ENCODE peak calls at places on chromosomes 3 and 15, in seven cellular contexts. C is G401; F is adipocyte; D is nephron progenitor cell; S is T1000; Z is CD4-positive, CD25-positive, alpha-beta regulatory T cell; U is Karpas-422. O is an unnamed sample.

GRCh38 chr3:115922681-115923347 is 299.5 kb downstream of the GAP43 start:
- DNase-seq in C (peak), F (peak), D (peak), S (no peak), Z (no peak), U (peak), O (peak)

GRCh38 chr3:16441306-16441898 is 72.1 kb downstream of the RFTN1 start:
- DNase-seq in C (no peak), F (peak), D (no peak), S (no peak), Z (no peak), U (peak), O (no peak)

GRCh38 chr15:31223478-31224350 is 102.9 kb upstream of the KLF13 start:
- DNase-seq in C (peak), F (peak), D (no peak), S (no peak), Z (no peak), U (no peak), O (no peak)

GRCh38 chr15:70062321-70062956 is 35.3 kb downstream of the TLE3 start:
- DNase-seq in C (peak), F (peak), D (peak), S (peak), Z (no peak), U (no peak), O (peak)

GRCh38 chr3:129651316-129652202 is 45.1 kb upstream of the PLXND1 start:
- DNase-seq in C (peak), F (peak), D (no peak), S (peak), Z (no peak), U (no peak), O (peak)

GRCh38 chr3:186466391-186466974 is 77.7 kb downstream of the CRYGS start:
- DNase-seq in C (no peak), F (no peak), D (no peak), S (no peak), Z (no peak), U (no peak), O (no peak)

GRCh38 chr15:66718220-66718988 is 16.4 kb downstream of the SMAD6 start:
- DNase-seq in C (no peak), F (no peak), D (no peak), S (no peak), Z (no peak), U (no peak), O (no peak)

GRCh38 chr15:78640840-78641733 is at the start of gene CHRNB4:
- DNase-seq in C (no peak), F (peak), D (peak), S (no peak), Z (no peak), U (no peak), O (no peak)

GRCh38 chr3:39639344-39640236 is 169.8 kb upstream of the MYRIP start:
- DNase-seq in C (no peak), F (peak), D (no peak), S (peak), Z (no peak), U (peak), O (no peak)

GRCh38 chr3:95048564-95048963 is 985.7 kb downstream of the NSUN3 start:
- DNase-seq in C (no peak), F (no peak), D (no peak), S (no peak), Z (no peak), U (no peak), O (no peak)

GRCh38 chr3:45343947-45344346 is 44.4 kb upstream of the LARS2 start:
- DNase-seq in C (no peak), F (no peak), D (no peak), S (no peak), Z (no peak), U (peak), O (no peak)

GRCh38 chr3:13796683-13797460 is 83.0 kb downstream of the WNT7A start:
- DNase-seq in C (no peak), F (no peak), D (no peak), S (no peak), Z (no peak), U (no peak), O (no peak)

GRCh38 chr3:31777092-31777491 is 204.0 kb downstream of the OSBPL10 start:
- DNase-seq in C (no peak), F (no peak), D (no peak), S (no peak), Z (no peak), U (no peak), O (no peak)

GRCh38 chr3:186247821-186248814 is 113.9 kb downstream of the DGKG start:
- DNase-seq in C (peak), F (no peak), D (no peak), S (no peak), Z (no peak), U (no peak), O (no peak)

GRCh38 chr15:38069506-38069905 is 135.1 kb downstream of the TMCO5A start:
- DNase-seq in C (no peak), F (peak), D (no peak), S (peak), Z (no peak), U (no peak), O (no peak)

GRCh38 chr15:35394416-35394815 is 151.5 kb downstream of the DPH6 start:
- DNase-seq in C (no peak), F (peak), D (no peak), S (no peak), Z (no peak), U (no peak), O (no peak)

GRCh38 chr3:18780941-18781340 is 355.8 kb upstream of the SATB1 start:
- DNase-seq in C (no peak), F (no peak), D (no peak), S (no peak), Z (no peak), U (no peak), O (no peak)

GRCh38 chr15:48168626-48169025 is 9.5 kb downstream of the MYEF2 start:
- DNase-seq in C (no peak), F (no peak), D (no peak), S (no peak), Z (no peak), U (peak), O (no peak)

GRCh38 chr3:189171707-189172106 is at the start of gene TPRG1:
- DNase-seq in C (no peak), F (no peak), D (no peak), S (no peak), Z (no peak), U (no peak), O (no peak)

GRCh38 chr3:66386925-66387650 is 113.7 kb downstream of the LRIG1 start:
- DNase-seq in C (no peak), F (peak), D (no peak), S (peak), Z (no peak), U (no peak), O (no peak)

GRCh38 chr15:90592144-90592887 is 62.6 kb downstream of the CRTC3 start:
- DNase-seq in C (no peak), F (peak), D (no peak), S (no peak), Z (no peak), U (no peak), O (no peak)

GRCh38 chr3:146092230-146092629 is 68.8 kb downstream of the PLOD2 start:
- DNase-seq in C (peak), F (peak), D (no peak), S (no peak), Z (no peak), U (no peak), O (no peak)

GRCh38 chr15:70488002-70488605 is 275.3 kb downstream of the UACA start:
- DNase-seq in C (peak), F (peak), D (peak), S (no peak), Z (peak), U (peak), O (peak)

GRCh38 chr15:82040862-82041261 is 5.0 kb downstream of the MEX3B start:
- DNase-seq in C (no peak), F (no peak), D (peak), S (no peak), Z (no peak), U (no peak), O (no peak)

O was measured in cerebellum.